ENCODE peak calls at places on chromosomes 3 and 15, in eight cellular contexts. Y is NCI-H460, U is cardiac muscle cell, J is HS-5, P is fibroblast of the aortic adventitia, A is GM20000, O is nephron progenitor cell, X is NCI-H524. K is an unnamed sample.

GRCh38 chr3:57877116-57877515 is 121.0 kb downstream of the SLMAP start:
- DNase-seq in P (no peak), Y (no peak), X (no peak), O (no peak), U (no peak), A (no peak), J (no peak), K (no peak)

GRCh38 chr15:47390208-47390765 is 327.0 kb upstream of the SEMA6D start:
- DNase-seq in A (no peak), P (no peak), Y (no peak), O (no peak), U (no peak), X (no peak), J (no peak), K (no peak)

GRCh38 chr3:196735751-196736150 is 3.9 kb upstream of the PAK2 start:
- DNase-seq in Y (no peak), A (no peak), X (no peak), U (no peak), P (no peak), O (no peak), J (no peak), K (no peak)

GRCh38 chr3:129230311-129231019 is 18.9 kb upstream of the COPG1 start:
- DNase-seq in O (no peak), P (peak; percentile 76), U (no peak), J (no peak), A (no peak), X (no peak), Y (peak; percentile 52), K (peak; percentile 92)

GRCh38 chr3:71168961-71169411 is 414.5 kb downstream of the FOXP1 start:
- DNase-seq in X (no peak), Y (no peak), U (no peak), J (no peak), O (peak; percentile 28), P (peak; percentile 46), A (no peak), K (no peak)

GRCh38 chr3:177827517-177828249 is 630.4 kb upstream of the TBL1XR1 start:
- DNase-seq in Y (peak; percentile 13), U (no peak), X (no peak), J (no peak), A (no peak), O (no peak), P (peak; percentile 91), K (peak; percentile 54)

GRCh38 chr3:154023148-154023547 is 98.0 kb upstream of the ARHGEF26 start:
- DNase-seq in A (no peak), J (no peak), X (no peak), Y (no peak), U (no peak), O (no peak), P (no peak), K (peak; percentile 25)

GRCh38 chr15:70492240-70493177 is 270.8 kb downstream of the UACA start:
- DNase-seq in P (peak; percentile 81), A (peak; percentile 70), J (no peak), U (no peak), X (no peak), O (no peak), Y (no peak), K (peak; percentile 85)

GRCh38 chr3:45992820-45993219 is 2.8 kb downstream of the FYCO1 start:
- DNase-seq in A (no peak), U (no peak), J (peak; percentile 86), O (no peak), Y (no peak), P (peak; percentile 97), X (no peak), K (no peak)

GRCh38 chr3:99686955-99687612 is 48.7 kb downstream of the COL8A1 start:
- DNase-seq in P (peak; percentile 82), J (no peak), O (peak; percentile 73), A (peak; percentile 52), Y (peak; percentile 69), U (peak; percentile 64), X (peak; percentile 57), K (no peak)

GRCh38 chr3:85433334-85433733 is 474.5 kb downstream of the CADM2 start:
- DNase-seq in Y (no peak), O (no peak), X (no peak), P (no peak), A (no peak), U (no peak), J (peak; percentile 6), K (no peak)

GRCh38 chr3:63228087-63228486 is 50.0 kb upstream of the SYNPR start:
- DNase-seq in X (no peak), O (no peak), A (no peak), Y (no peak), U (no peak), P (no peak), J (no peak), K (no peak)

GRCh38 chr3:77001071-77001470 is 38.8 kb upstream of the ROBO2 start:
- DNase-seq in Y (no peak), P (no peak), A (no peak), X (no peak), U (no peak), O (no peak), J (no peak), K (no peak)

GRCh38 chr3:150384517-150385212 is 23.4 kb upstream of the TSC22D2 start:
- DNase-seq in Y (no peak), O (peak; percentile 61), J (no peak), P (no peak), U (peak; percentile 55), A (peak; percentile 80), X (no peak), K (no peak)

GRCh38 chr3:71355862-71356261 is 227.7 kb downstream of the FOXP1 start:
- DNase-seq in P (no peak), A (no peak), X (no peak), O (no peak), Y (no peak), J (no peak), U (no peak), K (no peak)

GRCh38 chr3:122484985-122485384 is 29.8 kb downstream of the KPNA1 start:
- DNase-seq in O (no peak), U (no peak), X (no peak), Y (no peak), P (peak; percentile 64), J (no peak), A (no peak), K (no peak)

GRCh38 chr3:18499256-18499655 is 74.1 kb upstream of the SATB1 start:
- DNase-seq in J (no peak), A (no peak), X (no peak), Y (no peak), U (no peak), O (no peak), P (no peak), K (peak; percentile 73)

GRCh38 chr15:90019611-90020010 is 18.5 kb downstream of the ZNF710 start:
- DNase-seq in Y (no peak), A (no peak), J (no peak), P (no peak), X (no peak), O (no peak), U (no peak), K (no peak)

GRCh38 chr3:159829056-159829995 is 159.3 kb upstream of the IL12A start:
- DNase-seq in Y (peak; percentile 53), X (peak; percentile 89), P (peak; percentile 77), O (no peak), U (no peak), A (no peak), J (peak; percentile 93), K (peak; percentile 93)

GRCh38 chr3:55329849-55330248 is 157.3 kb downstream of the WNT5A start:
- DNase-seq in X (no peak), A (no peak), P (peak; percentile 92), U (no peak), J (peak; percentile 85), Y (no peak), O (no peak), K (peak; percentile 76)

GRCh38 chr3:122102191-122102935 is 47.2 kb downstream of the CD86 start:
- DNase-seq in U (no peak), X (no peak), Y (no peak), P (no peak), A (no peak), J (no peak), O (no peak), K (no peak)

GRCh38 chr3:150497956-150498355 is 48.3 kb downstream of the SERP1 start:
- DNase-seq in A (no peak), O (no peak), J (peak; percentile 22), X (no peak), U (no peak), Y (no peak), P (peak; percentile 65), K (no peak)

GRCh38 chr3:184691397-184692131 is 20.3 kb downstream of the MAGEF1 start:
- DNase-seq in P (peak; percentile 58), U (no peak), J (no peak), O (peak; percentile 28), Y (no peak), X (peak; percentile 48), A (no peak), K (no peak)